ENCODE peak calls at places on chromosomes 3 and 15, in six cellular contexts. One of them, this sample, is unnamed.

GRCh38 chr3:150945226-150945625 is 27.3 kb downstream of the CLRN1 start:
- DNase-seq in endothelial cell of umbilical vein: no peak
- DNase-seq in heart left ventricle: no peak
- DNase-seq in Karpas-422: no peak
- DNase-seq in mesenchymal stem cell: peak
- DNase-seq in esophagus muscularis mucosa: no peak
- DNase-seq in this sample: peak

GRCh38 chr3:46695177-46695961 is 1.9 kb upstream of the ALS2CL start:
- DNase-seq in heart left ventricle: peak
- DNase-seq in mesenchymal stem cell: no peak
- DNase-seq in endothelial cell of umbilical vein: peak
- DNase-seq in esophagus muscularis mucosa: no peak
- DNase-seq in Karpas-422: peak
- DNase-seq in this sample: no peak

GRCh38 chr3:42120866-42121265 is 29.7 kb downstream of the TRAK1 start:
- DNase-seq in Karpas-422: no peak
- DNase-seq in endothelial cell of umbilical vein: peak
- DNase-seq in heart left ventricle: no peak
- DNase-seq in esophagus muscularis mucosa: no peak
- DNase-seq in mesenchymal stem cell: peak
- DNase-seq in this sample: no peak

GRCh38 chr3:46709721-46710120 is 7.9 kb downstream of the PRSS50 start:
- DNase-seq in Karpas-422: no peak
- DNase-seq in mesenchymal stem cell: no peak
- DNase-seq in endothelial cell of umbilical vein: no peak
- DNase-seq in heart left ventricle: no peak
- DNase-seq in esophagus muscularis mucosa: no peak
- DNase-seq in this sample: no peak

GRCh38 chr3:155664922-155665695 is 79.8 kb downstream of the PLCH1 start:
- DNase-seq in Karpas-422: no peak
- DNase-seq in endothelial cell of umbilical vein: no peak
- DNase-seq in heart left ventricle: peak
- DNase-seq in mesenchymal stem cell: peak
- DNase-seq in esophagus muscularis mucosa: no peak
- DNase-seq in this sample: peak

GRCh38 chr15:89494941-89495637 is 1.3 kb downstream of the RHCG start:
- DNase-seq in esophagus muscularis mucosa: no peak
- DNase-seq in mesenchymal stem cell: no peak
- DNase-seq in Karpas-422: peak
- DNase-seq in heart left ventricle: no peak
- DNase-seq in endothelial cell of umbilical vein: no peak
- DNase-seq in this sample: peak

GRCh38 chr3:176375519-176375918 is 821.8 kb downstream of the TBL1XR1 start:
- DNase-seq in heart left ventricle: no peak
- DNase-seq in endothelial cell of umbilical vein: no peak
- DNase-seq in esophagus muscularis mucosa: no peak
- DNase-seq in Karpas-422: no peak
- DNase-seq in mesenchymal stem cell: no peak
- DNase-seq in this sample: no peak

GRCh38 chr3:81622395-81622794 is 139.1 kb downstream of the GBE1 start:
- DNase-seq in Karpas-422: no peak
- DNase-seq in mesenchymal stem cell: peak
- DNase-seq in endothelial cell of umbilical vein: no peak
- DNase-seq in esophagus muscularis mucosa: no peak
- DNase-seq in heart left ventricle: no peak
- DNase-seq in this sample: peak

GRCh38 chr15:47968593-47968992 is 152.2 kb upstream of the SLC24A5 start:
- DNase-seq in Karpas-422: no peak
- DNase-seq in mesenchymal stem cell: no peak
- DNase-seq in endothelial cell of umbilical vein: no peak
- DNase-seq in heart left ventricle: no peak
- DNase-seq in esophagus muscularis mucosa: no peak
- DNase-seq in this sample: no peak

GRCh38 chr15:58203537-58203936 is 65.4 kb downstream of the AQP9 start:
- DNase-seq in esophagus muscularis mucosa: no peak
- DNase-seq in endothelial cell of umbilical vein: peak
- DNase-seq in mesenchymal stem cell: peak
- DNase-seq in Karpas-422: no peak
- DNase-seq in heart left ventricle: no peak
- DNase-seq in this sample: peak

GRCh38 chr15:91385301-91385700 is 285.2 kb downstream of the SV2B start:
- DNase-seq in mesenchymal stem cell: no peak
- DNase-seq in endothelial cell of umbilical vein: no peak
- DNase-seq in heart left ventricle: no peak
- DNase-seq in esophagus muscularis mucosa: no peak
- DNase-seq in Karpas-422: no peak
- DNase-seq in this sample: no peak

GRCh38 chr15:35000511-35000910 is 12.4 kb upstream of the ZNF770 start:
- DNase-seq in Karpas-422: no peak
- DNase-seq in mesenchymal stem cell: peak
- DNase-seq in endothelial cell of umbilical vein: no peak
- DNase-seq in esophagus muscularis mucosa: no peak
- DNase-seq in heart left ventricle: no peak
- DNase-seq in this sample: peak

GRCh38 chr15:99135194-99135593 is 30.3 kb downstream of the SYNM start:
- DNase-seq in heart left ventricle: no peak
- DNase-seq in endothelial cell of umbilical vein: peak
- DNase-seq in Karpas-422: no peak
- DNase-seq in esophagus muscularis mucosa: no peak
- DNase-seq in mesenchymal stem cell: peak
- DNase-seq in this sample: no peak

GRCh38 chr3:48408823-48409281 is 21.0 kb downstream of the PLXNB1 start:
- DNase-seq in heart left ventricle: peak
- DNase-seq in Karpas-422: no peak
- DNase-seq in endothelial cell of umbilical vein: no peak
- DNase-seq in esophagus muscularis mucosa: no peak
- DNase-seq in mesenchymal stem cell: no peak
- DNase-seq in this sample: no peak

GRCh38 chr3:94522488-94522887 is 459.6 kb downstream of the NSUN3 start:
- DNase-seq in esophagus muscularis mucosa: no peak
- DNase-seq in endothelial cell of umbilical vein: no peak
- DNase-seq in mesenchymal stem cell: no peak
- DNase-seq in Karpas-422: no peak
- DNase-seq in heart left ventricle: no peak
- DNase-seq in this sample: no peak

GRCh38 chr15:80615783-80616391 is 79.2 kb upstream of the ABHD17C start:
- DNase-seq in esophagus muscularis mucosa: peak
- DNase-seq in endothelial cell of umbilical vein: peak
- DNase-seq in Karpas-422: no peak
- DNase-seq in heart left ventricle: peak
- DNase-seq in mesenchymal stem cell: peak
- DNase-seq in this sample: peak

GRCh38 chr3:141487419-141488345 is 855 bp downstream of the RASA2 start:
- DNase-seq in endothelial cell of umbilical vein: peak
- DNase-seq in esophagus muscularis mucosa: no peak
- DNase-seq in heart left ventricle: peak
- DNase-seq in Karpas-422: peak
- DNase-seq in mesenchymal stem cell: peak
- DNase-seq in this sample: peak

GRCh38 chr3:153633407-153633806 is 471.4 kb downstream of the RAP2B start:
- DNase-seq in heart left ventricle: no peak
- DNase-seq in Karpas-422: no peak
- DNase-seq in mesenchymal stem cell: no peak
- DNase-seq in endothelial cell of umbilical vein: no peak
- DNase-seq in esophagus muscularis mucosa: no peak
- DNase-seq in this sample: no peak

GRCh38 chr3:185815391-185816282 is 9.2 kb downstream of the IGF2BP2 start:
- DNase-seq in mesenchymal stem cell: peak
- DNase-seq in endothelial cell of umbilical vein: peak
- DNase-seq in esophagus muscularis mucosa: no peak
- DNase-seq in heart left ventricle: no peak
- DNase-seq in Karpas-422: no peak
- DNase-seq in this sample: peak
- H3K4me3 ChIP-seq in mesenchymal stem cell: no peak
- H3K4me3 ChIP-seq in endothelial cell of umbilical vein: no peak
- H3K4me3 ChIP-seq in esophagus muscularis mucosa: no peak
- H3K4me3 ChIP-seq in heart left ventricle: no peak
- H3K4me3 ChIP-seq in Karpas-422: no peak
- H3K4me3 ChIP-seq in this sample: peak

DNA sequence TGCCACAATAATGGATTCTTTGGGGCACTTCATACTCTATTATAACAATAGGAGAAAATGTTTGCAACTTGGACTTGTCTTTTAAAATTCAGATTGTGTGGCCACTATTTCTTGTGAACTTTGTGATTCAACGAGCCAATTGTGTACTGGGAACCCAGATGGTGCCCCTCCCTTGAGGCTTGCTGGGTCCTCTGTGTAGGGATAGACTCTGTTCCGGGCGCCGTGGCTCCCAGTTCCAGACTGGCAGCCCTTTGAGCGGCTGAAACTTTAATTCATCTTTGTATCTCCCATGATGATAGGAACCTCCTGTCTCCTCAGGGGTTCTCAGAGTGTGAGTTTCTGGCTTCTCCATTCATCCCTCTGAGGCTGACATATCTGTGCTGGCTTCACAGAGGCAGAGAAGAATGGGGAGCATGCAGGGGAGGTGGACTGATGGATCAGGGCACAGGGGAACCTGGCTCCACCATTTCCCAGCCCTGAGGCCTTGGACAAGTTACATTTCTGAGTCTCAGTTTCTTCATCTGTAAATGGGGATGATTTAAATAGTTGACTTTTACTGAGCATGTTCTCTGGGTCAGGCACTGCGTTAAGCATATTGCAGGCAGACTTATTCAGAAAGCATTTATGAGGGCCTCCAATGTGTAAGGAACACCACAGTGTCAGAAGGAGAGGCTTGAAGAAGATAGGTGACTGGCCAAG is 15.2 kb upstream of the ANKDD1A start:
- DNase-seq in Karpas-422: no peak
- DNase-seq in esophagus muscularis mucosa: no peak
- DNase-seq in mesenchymal stem cell: no peak
- DNase-seq in heart left ventricle: no peak
- DNase-seq in endothelial cell of umbilical vein: no peak
- DNase-seq in this sample: no peak
- H3K4me3 ChIP-seq in Karpas-422: no peak
- H3K4me3 ChIP-seq in esophagus muscularis mucosa: no peak
- H3K4me3 ChIP-seq in mesenchymal stem cell: no peak
- H3K4me3 ChIP-seq in heart left ventricle: no peak
- H3K4me3 ChIP-seq in endothelial cell of umbilical vein: no peak
- H3K4me3 ChIP-seq in this sample: no peak

DNA sequence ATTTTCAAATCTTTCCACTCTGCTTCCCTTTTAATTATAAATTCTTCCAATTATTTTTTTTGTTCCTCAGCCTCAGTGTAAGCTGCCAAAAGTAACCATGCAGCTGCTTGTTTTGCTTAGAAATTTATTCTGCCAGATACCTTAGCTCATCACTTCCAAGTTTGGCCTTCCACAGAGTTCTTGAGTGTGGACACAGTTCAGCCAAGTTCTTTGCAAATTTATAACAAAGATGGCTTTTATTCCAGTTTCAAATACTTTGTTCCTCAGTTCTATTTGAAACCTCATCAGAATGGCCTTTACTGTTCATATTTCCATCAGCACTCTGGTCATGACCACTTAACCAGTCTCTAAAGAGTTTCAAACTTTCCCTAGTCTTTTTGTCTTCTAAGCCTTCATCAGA is 10.3 kb downstream of the RTP1 start:
- DNase-seq in esophagus muscularis mucosa: no peak
- DNase-seq in Karpas-422: no peak
- DNase-seq in endothelial cell of umbilical vein: no peak
- DNase-seq in heart left ventricle: no peak
- DNase-seq in mesenchymal stem cell: no peak
- DNase-seq in this sample: no peak
- H3K4me3 ChIP-seq in esophagus muscularis mucosa: no peak
- H3K4me3 ChIP-seq in Karpas-422: no peak
- H3K4me3 ChIP-seq in endothelial cell of umbilical vein: no peak
- H3K4me3 ChIP-seq in heart left ventricle: no peak
- H3K4me3 ChIP-seq in mesenchymal stem cell: no peak
- H3K4me3 ChIP-seq in this sample: no peak

DNA sequence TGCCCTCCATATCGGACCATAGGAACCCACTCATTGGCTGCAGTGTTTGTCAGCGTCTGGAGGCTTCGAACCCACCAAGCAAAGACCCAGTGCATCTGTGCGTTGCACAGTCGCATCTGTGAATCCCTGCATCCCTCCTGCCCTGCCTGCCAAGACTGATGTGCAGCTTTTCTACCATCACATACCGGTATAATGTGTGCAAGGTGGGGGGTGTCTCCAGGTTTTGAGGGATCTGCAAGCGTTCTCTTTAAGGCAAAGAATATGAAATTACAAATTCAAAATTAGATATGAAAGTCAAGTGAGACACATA is 288 bp upstream of the NME9 start:
- DNase-seq in Karpas-422: no peak
- DNase-seq in mesenchymal stem cell: no peak
- DNase-seq in esophagus muscularis mucosa: no peak
- DNase-seq in endothelial cell of umbilical vein: no peak
- DNase-seq in heart left ventricle: no peak
- DNase-seq in this sample: no peak
- H3K4me3 ChIP-seq in Karpas-422: peak
- H3K4me3 ChIP-seq in mesenchymal stem cell: peak
- H3K4me3 ChIP-seq in esophagus muscularis mucosa: peak
- H3K4me3 ChIP-seq in endothelial cell of umbilical vein: peak
- H3K4me3 ChIP-seq in heart left ventricle: peak
- H3K4me3 ChIP-seq in this sample: peak

This sample was measured in fibroblast of villous mesenchyme.